ENCODE peak calls at places on chromosome 21, in eight cellular contexts. P, K, Z, H, S, W, M and U are unnamed samples.

GRCh38 chr21:31873275-31873695 is 465 bp downstream of the HUNK start:
- DNase-seq in P (peak; percentile 60), K (no peak), Z (no peak), H (no peak), S (no peak), W (peak; percentile 8), M (no peak), U (peak; percentile 61)

GRCh38 chr21:25402134-25402957 is 204.9 kb downstream of the MRPL39 start:
- DNase-seq in P (no peak), K (no peak), Z (no peak), H (peak; percentile 72), S (no peak), W (no peak), M (no peak), U (no peak)

GRCh38 chr21:32626633-32627196 is 14.5 kb upstream of the CFAP298 start:
- DNase-seq in P (no peak), K (no peak), Z (no peak), H (no peak), S (no peak), W (no peak), M (no peak), U (no peak)

GRCh38 chr21:26565105-26565504 is 8.0 kb downstream of the CYYR1 start:
- DNase-seq in P (no peak), K (no peak), Z (no peak), H (peak; percentile 5), S (no peak), W (no peak), M (no peak), U (no peak)

GRCh38 chr21:42302794-42303193 is 12.4 kb downstream of the TFF3 start:
- DNase-seq in P (no peak), K (no peak), Z (no peak), H (no peak), S (no peak), W (no peak), M (no peak), U (no peak)

GRCh38 chr21:43949499-43950208 is 62.5 kb upstream of the TRAPPC10 start:
- DNase-seq in P (no peak), K (no peak), Z (no peak), H (no peak), S (no peak), W (no peak), M (no peak), U (no peak)

GRCh38 chr21:38819719-38820147 is 14.0 kb downstream of the ETS2 start:
- DNase-seq in P (no peak), K (no peak), Z (peak; percentile 65), H (no peak), S (no peak), W (no peak), M (peak; percentile 53), U (no peak)

GRCh38 chr21:46424062-46424591 is 34.6 kb upstream of the DIP2A start:
- DNase-seq in P (no peak), K (no peak), Z (no peak), H (no peak), S (no peak), W (no peak), M (no peak), U (no peak)

GRCh38 chr21:14064296-14064645 is 146.5 kb downstream of the LIPI start:
- DNase-seq in P (no peak), K (no peak), Z (no peak), H (no peak), S (no peak), W (no peak), M (no peak), U (no peak)

GRCh38 chr21:15326032-15326867 is 261.4 kb upstream of the NRIP1 start:
- DNase-seq in P (no peak), K (no peak), Z (no peak), H (no peak), S (no peak), W (no peak), M (no peak), U (no peak)

GRCh38 chr21:31609081-31609480 is 50.4 kb upstream of the SOD1 start:
- DNase-seq in P (no peak), K (no peak), Z (no peak), H (no peak), S (no peak), W (no peak), M (no peak), U (peak; percentile 45)

GRCh38 chr21:23014021-23014420 is 2015.8 kb downstream of the NCAM2 start:
- DNase-seq in P (no peak), K (no peak), Z (no peak), H (no peak), S (no peak), W (no peak), M (no peak), U (no peak)

GRCh38 chr21:42583992-42584641 is 69.3 kb upstream of the PDE9A start:
- DNase-seq in P (no peak), K (peak; percentile 31), Z (peak; percentile 62), H (no peak), S (no peak), W (no peak), M (no peak), U (no peak)

GRCh38 chr21:23542097-23542496 is 2065.2 kb downstream of the MRPL39 start:
- DNase-seq in P (no peak), K (no peak), Z (no peak), H (no peak), S (no peak), W (no peak), M (no peak), U (no peak)

GRCh38 chr21:38914071-38914491 is 108.4 kb downstream of the ETS2 start:
- DNase-seq in P (no peak), K (no peak), Z (no peak), H (no peak), S (no peak), W (no peak), M (no peak), U (no peak)

GRCh38 chr21:14691924-14692323 is 145.8 kb upstream of the SAMSN1 start:
- DNase-seq in P (no peak), K (no peak), Z (no peak), H (no peak), S (no peak), W (no peak), M (no peak), U (no peak)

GRCh38 chr21:38306407-38306806 is 49.6 kb downstream of the KCNJ15 start:
- DNase-seq in P (no peak), K (no peak), Z (no peak), H (no peak), S (peak; percentile 70), W (no peak), M (no peak), U (no peak)

GRCh38 chr21:45164124-45164511 is 89.7 kb downstream of the ADARB1 start:
- DNase-seq in P (no peak), K (no peak), Z (peak; percentile 74), H (no peak), S (no peak), W (no peak), M (no peak), U (peak; percentile 74)
- H3K4me3 ChIP-seq in P (no peak overlapping the region), K (no peak overlapping the region), Z (no peak overlapping the region), H (no peak overlapping the region), S (no peak overlapping the region), W (no peak overlapping the region), M (no peak overlapping the region), U (no peak overlapping the region)

GRCh38 chr21:35390013-35390776 is 341.1 kb upstream of the RUNX1 start:
- DNase-seq in P (no peak), K (no peak), Z (no peak), H (no peak), S (no peak), W (no peak), M (no peak), U (peak; percentile 92)
- H3K27ac ChIP-seq in P (no peak overlapping the region), K (no peak overlapping the region), Z (no peak overlapping the region), H (no peak overlapping the region), S (no peak overlapping the region), W (no peak overlapping the region), M (no peak overlapping the region), U (peak overlapping the region; percentile 62)

GRCh38 chr21:34141373-34141772 is 68.0 kb downstream of the MRPS6 start:
- DNase-seq in P (no peak), K (no peak), Z (no peak), H (no peak), S (no peak), W (no peak), M (no peak), U (no peak)

GRCh38 chr21:34147835-34148804 is 74.7 kb downstream of the MRPS6 start:
- DNase-seq in P (no peak), K (peak; percentile 29), Z (no peak), H (no peak), S (no peak), W (no peak), M (no peak), U (peak; percentile 50)

GRCh38 chr21:34148826-34149558 is 75.6 kb downstream of the MRPS6 start:
- DNase-seq in P (no peak), K (no peak), Z (no peak), H (no peak), S (no peak), W (no peak), M (no peak), U (no peak)

GRCh38 chr21:34144224-34144623 is 70.8 kb downstream of the MRPS6 start:
- DNase-seq in P (no peak), K (no peak), Z (no peak), H (no peak), S (no peak), W (no peak), M (no peak), U (no peak)

GRCh38 chr21:34143783-34144182 is 70.4 kb downstream of the MRPS6 start:
- DNase-seq in P (no peak), K (no peak), Z (no peak), H (no peak), S (no peak), W (no peak), M (no peak), U (no peak)
- H3K4me3 ChIP-seq in P (no peak overlapping the region), K (no peak overlapping the region), Z (no peak overlapping the region), H (no peak overlapping the region), S (no peak overlapping the region), W (no peak overlapping the region), M (no peak overlapping the region), U (no peak overlapping the region)

GRCh38 chr21:17612023-17612564 is 607 bp downstream of the BTG3 start:
- DNase-seq in P (peak; percentile 21), K (peak; percentile 30), Z (peak; percentile 78), H (no peak), S (no peak), W (no peak), M (no peak), U (peak; percentile 46)
- H3K27ac ChIP-seq in P (peak overlapping the region; percentile 60), K (peak overlapping the region; percentile 99), Z (peak overlapping the region; percentile 90), H (peak overlapping the region; percentile 32), S (peak overlapping the region; percentile 86), W (peak overlapping the region; percentile 82), M (peak overlapping the region; percentile 80), U (peak overlapping the region; percentile 75)